ENCODE peak calls at places on chromosomes 13 and 19, in seven cellular contexts. I is K562, N is spleen, P is cardiac muscle cell, D is psoas muscle, O is Peyer's patch, A is left ventricle myocardium inferior. L is an unnamed sample.

GRCh38 chr13:48000559-48001126 is 430 bp downstream of the SUCLA2 start:
- DNase-seq in I (peak; percentile 20), N (no peak), P (peak; percentile 58), D (no peak), O (no peak), A (no peak), L (no peak)

GRCh38 chr13:102777716-102778115 is 4.1 kb upstream of the TEX30 start:
- DNase-seq in I (no peak), N (no peak), P (no peak), D (no peak), O (no peak), A (no peak), L (no peak)

GRCh38 chr19:48480151-48480475 is 10.9 kb downstream of the CYTH2 start:
- DNase-seq in I (no peak), N (peak; percentile 89), P (no peak), D (peak; percentile 69), O (peak; percentile 68), A (peak; percentile 70), L (no peak)

GRCh38 chr19:2488942-2489731 is 13.2 kb downstream of the GADD45B start:
- DNase-seq in I (no peak), N (peak; percentile 86), P (peak; percentile 93), D (peak; percentile 67), O (peak; percentile 66), A (peak; percentile 62), L (no peak)

GRCh38 chr13:76307157-76307556 is 579.0 kb downstream of the KCTD12 start:
- DNase-seq in I (no peak), N (no peak), P (peak; percentile 78), D (no peak), O (no peak), A (no peak), L (no peak)

GRCh38 chr19:45352914-45353796 is 12.6 kb downstream of the KLC3 start:
- DNase-seq in I (no peak), N (no peak), P (no peak), D (no peak), O (no peak), A (no peak), L (no peak)

GRCh38 chr13:31001647-31002046 is 69.2 kb downstream of the TEX26 start:
- DNase-seq in I (no peak), N (no peak), P (peak; percentile 6), D (no peak), O (no peak), A (no peak), L (no peak)

GRCh38 chr19:48739835-48740704 is at the start of gene RASIP1:
- DNase-seq in I (no peak), N (peak; percentile 83), P (no peak), D (no peak), O (no peak), A (peak; percentile 68), L (no peak)

GRCh38 chr19:40254714-40255418 is 28.4 kb upstream of the CCNP start:
- DNase-seq in I (no peak), N (no peak), P (no peak), D (no peak), O (no peak), A (peak; percentile 5), L (no peak)

GRCh38 chr13:66933994-66934393 is 296.1 kb downstream of the PCDH9 start:
- DNase-seq in I (peak; percentile 23), N (peak; percentile 37), P (no peak), D (no peak), O (no peak), A (no peak), L (no peak)

GRCh38 chr19:31890230-31890629 is 455.2 kb upstream of the ZNF507 start:
- DNase-seq in I (no peak), N (no peak), P (no peak), D (no peak), O (no peak), A (no peak), L (no peak)

GRCh38 chr19:32233091-32233490 is 112.3 kb upstream of the ZNF507 start:
- DNase-seq in I (no peak), N (peak; percentile 54), P (no peak), D (no peak), O (no peak), A (no peak), L (no peak)

GRCh38 chr19:30119180-30119920 is 177.3 kb downstream of the URI1 start:
- DNase-seq in I (no peak), N (peak; percentile 65), P (no peak), D (no peak), O (no peak), A (no peak), L (no peak)

GRCh38 chr13:83221256-83221655 is 661.0 kb downstream of the SLITRK1 start:
- DNase-seq in I (no peak), N (no peak), P (peak; percentile 32), D (no peak), O (no peak), A (no peak), L (no peak)

GRCh38 chr19:16564842-16565241 is 7.4 kb downstream of the SLC35E1 start:
- DNase-seq in I (no peak), N (no peak), P (no peak), D (no peak), O (no peak), A (no peak), L (no peak)

GRCh38 chr19:41518141-41518540 is 57.8 kb upstream of the CEACAM21 start:
- DNase-seq in I (no peak), N (no peak), P (no peak), D (no peak), O (no peak), A (no peak), L (no peak)

GRCh38 chr19:41527079-41527478 is 48.9 kb upstream of the CEACAM21 start:
- DNase-seq in I (no peak), N (no peak), P (no peak), D (no peak), O (no peak), A (no peak), L (no peak)

DNA sequence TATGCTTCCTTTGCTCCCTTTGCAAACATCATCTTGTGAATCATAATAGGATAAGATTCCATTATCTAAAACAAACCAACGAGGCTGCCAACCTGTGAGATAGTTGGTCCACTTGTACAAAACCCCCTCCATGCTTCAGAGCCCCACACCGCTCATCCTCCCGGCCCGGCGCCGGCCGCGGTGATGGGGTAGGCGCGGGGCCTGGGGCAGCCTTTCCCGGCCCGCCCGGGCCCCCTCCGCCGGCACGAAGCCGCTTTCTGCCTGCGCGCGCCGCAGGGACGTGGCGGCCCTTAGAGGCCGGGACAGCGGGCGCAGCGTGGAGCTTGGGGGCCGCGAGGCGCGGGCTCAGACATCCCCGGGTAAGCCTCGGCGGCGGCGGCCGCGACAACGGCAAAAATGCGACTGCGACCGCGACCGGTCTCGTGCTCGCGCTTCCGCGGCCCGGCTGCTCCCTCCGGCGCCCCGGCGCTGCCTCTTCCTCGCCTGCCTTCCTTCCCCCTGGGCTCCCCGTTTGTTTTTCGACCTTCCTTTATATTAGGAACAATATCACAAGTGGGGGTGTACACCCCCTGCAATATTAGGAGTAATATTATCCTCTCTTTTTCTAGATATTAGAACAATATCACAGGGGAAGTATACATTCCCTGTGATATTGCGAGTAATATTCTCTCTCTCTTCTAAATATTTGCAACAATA is 54.0 kb upstream of the CEACAM21 start:
- DNase-seq in I (no peak), N (peak; percentile 88), P (peak; percentile 2), D (no peak), O (peak; percentile 69), A (no peak), L (no peak)
- H3K4me3 ChIP-seq in I (no peak overlapping the region), N (peak overlapping the region; percentile 34), P (no peak overlapping the region), D (peak overlapping the region; percentile 55), O (peak overlapping the region; percentile 46), A (peak overlapping the region; percentile 62), L (peak overlapping the region; percentile 65)

GRCh38 chr13:36555151-36555986 is 118.5 kb upstream of the SERTM1 start:
- DNase-seq in I (no peak), N (no peak), P (no peak), D (no peak), O (no peak), A (no peak), L (no peak)
- H3K27ac ChIP-seq in I (no peak overlapping the region), N (no peak overlapping the region), P (no peak overlapping the region), D (no peak overlapping the region), O (no peak overlapping the region), A (no peak overlapping the region), L (no peak overlapping the region)

DNA sequence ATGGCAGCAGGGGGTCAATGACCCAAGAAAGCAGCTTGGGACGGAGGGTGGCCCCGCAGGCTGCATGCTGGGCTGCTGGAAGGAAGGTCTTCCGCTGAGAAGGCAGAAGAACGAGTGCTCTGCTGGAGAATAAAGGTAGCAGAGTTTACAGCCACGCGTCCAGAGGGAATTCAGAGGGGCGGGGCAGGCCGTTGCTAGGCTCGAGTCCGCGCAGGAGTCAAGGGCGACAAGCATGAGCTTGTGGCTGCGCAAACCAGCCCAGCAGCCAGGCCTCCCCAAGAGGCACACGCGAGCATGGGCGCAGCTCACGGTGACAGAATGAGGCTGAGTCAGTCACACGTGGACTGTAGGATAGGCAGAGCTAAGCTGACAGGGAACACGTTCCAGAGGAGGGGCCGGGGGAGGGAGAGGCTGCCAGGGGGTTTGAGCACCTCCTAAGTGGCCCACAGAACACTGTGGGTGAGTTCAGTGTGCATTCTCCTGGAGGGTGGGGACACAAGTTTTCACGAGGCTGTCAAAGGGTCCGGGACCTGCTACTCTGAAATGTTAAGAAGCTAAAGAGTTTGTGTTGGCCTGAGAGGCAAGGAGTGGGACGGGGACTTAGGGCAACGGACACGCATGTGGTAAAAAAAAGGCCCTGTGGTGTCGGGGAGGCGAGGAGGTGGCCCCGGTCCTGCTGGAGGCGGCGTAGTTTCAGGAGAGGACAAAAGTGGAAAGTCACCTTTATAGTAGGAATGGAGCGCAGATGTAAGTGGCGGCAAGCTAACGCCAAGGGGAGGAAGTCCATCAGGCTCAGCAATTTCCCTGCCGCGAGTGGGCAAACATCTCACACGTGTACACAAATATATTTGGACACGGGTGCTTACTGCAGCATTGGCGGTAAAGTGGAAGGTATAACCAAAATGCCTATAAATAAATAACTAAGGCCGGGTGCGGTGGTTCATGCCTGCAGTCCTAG is 17.7 kb downstream of the RFX2 start:
- DNase-seq in I (peak; percentile 78), N (no peak), P (peak; percentile 78), D (peak; percentile 82), O (peak; percentile 91), A (peak; percentile 84), L (peak; percentile 98)
- TF ChIP-seq CTCF in I (peak; percentile 26), N (no peak), P (no peak), D (no peak), O (no peak), A (peak; percentile 43), L (no peak)

GRCh38 chr19:1094978-1095701 is at the start of gene POLR2E:
- DNase-seq in I (peak; percentile 96), N (peak; percentile 100), P (peak; percentile 99), D (peak; percentile 98), O (peak; percentile 99), A (peak; percentile 98), L (peak; percentile 98)

GRCh38 chr19:1094655-1094977 is 559 bp downstream of the POLR2E start:
- DNase-seq in I (no peak), N (no peak), P (no peak), D (no peak), O (no peak), A (no peak), L (no peak)

GRCh38 chr19:1093811-1094553 is 1.2 kb downstream of the POLR2E start:
- DNase-seq in I (no peak), N (no peak), P (no peak), D (no peak), O (no peak), A (no peak), L (no peak)

GRCh38 chr19:1091544-1092175 is 3.5 kb downstream of the POLR2E start:
- DNase-seq in I (no peak), N (no peak), P (no peak), D (no peak), O (no peak), A (no peak), L (no peak)

DNA sequence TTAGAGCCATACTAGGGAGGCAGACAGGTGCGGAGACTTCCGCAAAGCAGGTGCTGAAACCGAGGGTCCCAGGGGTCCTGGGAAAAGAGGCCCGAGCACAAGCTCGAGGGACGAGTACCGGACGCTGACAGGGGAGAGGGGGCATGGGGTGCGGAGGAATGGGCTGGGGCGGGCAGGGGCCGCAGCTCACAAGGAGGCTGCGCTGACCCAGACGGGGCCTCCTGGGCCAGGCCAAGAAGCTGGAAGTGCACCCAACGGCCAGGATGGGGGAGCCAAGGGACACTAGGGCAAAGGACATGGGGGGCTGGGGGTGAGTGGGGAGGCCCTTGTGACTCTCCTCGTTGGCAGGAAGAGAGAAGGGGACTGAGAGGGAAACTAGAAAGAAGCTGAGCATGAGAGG is 1.8 kb downstream of the POLR2E start:
- DNase-seq in I (no peak), N (no peak), P (no peak), D (no peak), O (no peak), A (no peak), L (no peak)
- H3K4me3 ChIP-seq in I (no peak overlapping the region), N (peak overlapping the region; percentile 93), P (no peak overlapping the region), D (peak overlapping the region; percentile 78), O (no peak overlapping the region), A (peak overlapping the region; percentile 91), L (no peak overlapping the region)

L was measured in coronary artery.